ENCODE peak calls at places on chromosomes 11 and 22, in eight cellular contexts. H is suprapubic skin; V is stomach; I is stimulated activated CD8-positive, alpha-beta memory T cell treated with anti-CD3 and anti-CD28 coated beads, Interleukin-7, amount 100 ng/mL, for 1 hour; U is PC-3; D is midbrain; R is stimulated activated CD4-positive, alpha-beta T cell treated with anti-CD3 and anti-CD28 coated beads, Interleukin-4, amount 100 ng/mL, for 1 hour; C is amniotic stem cell. T is an unnamed sample.

GRCh38 chr22:23789121-23789520 is 2.4 kb downstream of the SMARCB1 start:
- DNase-seq in U (no peak), D (no peak), H (no peak), V (no peak), R (no peak), C (no peak), I (no peak), T (no peak)

GRCh38 chr11:89220684-89221339 is 43.1 kb downstream of the TYR start:
- DNase-seq in R (no peak), H (no peak), D (no peak), U (peak; percentile 14), C (no peak), I (no peak), V (no peak), T (no peak)

GRCh38 chr11:66333220-66333877 is 2.9 kb downstream of the RIN1 start:
- DNase-seq in V (no peak), I (no peak), D (no peak), H (no peak), R (no peak), C (no peak), U (no peak), T (no peak)

GRCh38 chr11:83156996-83157754 is at the start of gene PCF11:
- DNase-seq in D (no peak), R (no peak), U (no peak), I (no peak), H (no peak), C (no peak), V (no peak), T (no peak)

GRCh38 chr11:69593851-69594250 is 47.1 kb upstream of the CCND1 start:
- DNase-seq in D (no peak), V (no peak), H (no peak), U (no peak), R (no peak), I (no peak), C (no peak), T (no peak)

GRCh38 chr11:75263944-75264349 is 23.4 kb downstream of the TPBGL start:
- DNase-seq in C (no peak), H (peak; percentile 58), U (peak; percentile 38), V (no peak), R (no peak), I (no peak), D (no peak), T (no peak)

GRCh38 chr22:47195676-47196492 is 433.4 kb downstream of the TBC1D22A start:
- DNase-seq in H (peak; percentile 51), I (no peak), C (no peak), D (no peak), R (no peak), U (peak; percentile 26), V (peak; percentile 18), T (no peak)

GRCh38 chr11:132876301-132877071 is 655.8 kb downstream of the OPCML start:
- DNase-seq in D (no peak), C (no peak), R (no peak), H (no peak), I (no peak), V (no peak), U (no peak), T (no peak)

GRCh38 chr22:22948651-22949611 is 61.3 kb downstream of the IGLL5 start:
- DNase-seq in C (no peak), H (peak; percentile 27), U (no peak), I (no peak), D (no peak), R (no peak), V (no peak), T (no peak)

GRCh38 chr11:27754035-27755017 is 54.1 kb upstream of the BDNF start:
- DNase-seq in C (no peak), R (no peak), D (no peak), I (no peak), H (no peak), U (peak; percentile 51), V (no peak), T (peak; percentile 31)

GRCh38 chr11:111652184-111652583 is 49.9 kb downstream of the SIK2 start:
- DNase-seq in D (no peak), V (no peak), H (no peak), C (no peak), R (no peak), U (no peak), I (no peak), T (no peak)

GRCh38 chr22:37088108-37088605 is 21.4 kb downstream of the TMPRSS6 start:
- DNase-seq in D (no peak), R (no peak), C (no peak), V (no peak), H (no peak), I (no peak), U (peak; percentile 39), T (no peak)

GRCh38 chr11:118341749-118342489 is 586 bp downstream of the CD3D start:
- DNase-seq in V (no peak), D (no peak), H (no peak), I (no peak), C (no peak), U (no peak), R (no peak), T (no peak)

GRCh38 chr11:33598426-33599069 is 102.1 kb downstream of the C11orf91 start:
- DNase-seq in V (no peak), C (no peak), U (no peak), R (no peak), D (peak; percentile 17), I (no peak), H (no peak), T (peak; percentile 21)

GRCh38 chr22:49753961-49754673 is 73.6 kb downstream of the BRD1 start:
- DNase-seq in D (no peak), I (no peak), V (no peak), R (no peak), C (no peak), H (no peak), U (no peak), T (no peak)

GRCh38 chr22:46758867-46759290 is 3.6 kb upstream of the TBC1D22A start:
- DNase-seq in R (peak; percentile 41), I (no peak), V (peak; percentile 76), D (peak; percentile 57), H (no peak), U (peak; percentile 57), C (no peak), T (peak; percentile 83)

GRCh38 chr11:43327987-43328386 is 16.2 kb downstream of the API5 start:
- DNase-seq in H (no peak), C (peak; percentile 37), I (no peak), V (peak; percentile 54), R (no peak), D (no peak), U (peak; percentile 94), T (no peak)

GRCh38 chr22:49793296-49793695 is 34.4 kb downstream of the BRD1 start:
- DNase-seq in D (no peak), C (no peak), I (no peak), V (no peak), H (no peak), U (no peak), R (no peak), T (no peak)

GRCh38 chr22:40279017-40279416 is 67.3 kb upstream of the ADSL start:
- DNase-seq in R (no peak), I (no peak), D (no peak), V (no peak), U (no peak), C (no peak), H (no peak), T (no peak)

GRCh38 chr11:12402027-12402426 is 24.7 kb downstream of the PARVA start:
- DNase-seq in V (no peak), D (no peak), C (no peak), R (no peak), U (no peak), I (no peak), H (no peak), T (no peak)